ENCODE peak calls at places on chromosomes 3 and 15, in five cellular contexts. O, T, W, E and R are unnamed samples.

GRCh38 chr3:45841380-45841700 is 579 bp downstream of the LZTFL1 start:
- DNase-seq in T (peak; percentile 17), W (peak; percentile 40), E (no peak), O (peak; percentile 68), R (peak; percentile 26)

GRCh38 chr15:74244818-74245341 is 8.8 kb downstream of the CCDC33 start:
- DNase-seq in E (no peak), O (no peak), T (no peak), W (no peak), R (no peak)

GRCh38 chr15:80950291-80951078 is 39.1 kb downstream of the MESD start:
- DNase-seq in T (no peak), E (no peak), W (no peak), O (no peak), R (no peak)

GRCh38 chr3:139260041-139260486 is 83.8 kb upstream of the MRPS22 start:
- DNase-seq in W (no peak), T (no peak), O (no peak), E (no peak), R (no peak)

GRCh38 chr3:125102470-125102869 is 46.7 kb upstream of the HEG1 start:
- DNase-seq in O (no peak), W (no peak), E (no peak), T (no peak), R (no peak)

GRCh38 chr15:71336671-71337070 is 221.4 kb downstream of the THSD4 start:
- DNase-seq in E (no peak), O (no peak), T (no peak), W (peak; percentile 49), R (no peak)

GRCh38 chr15:36558921-36559320 is 20.5 kb upstream of the CDIN1 start:
- DNase-seq in O (no peak), W (no peak), T (no peak), E (no peak), R (no peak)

GRCh38 chr3:45473841-45474240 is 85.5 kb downstream of the LARS2 start:
- DNase-seq in W (no peak), O (peak; percentile 93), T (peak; percentile 33), E (no peak), R (no peak)

GRCh38 chr3:170602556-170602955 is 16.7 kb upstream of the SLC7A14 start:
- DNase-seq in E (no peak), T (peak; percentile 56), O (peak; percentile 15), W (no peak), R (no peak)

GRCh38 chr3:21163961-21164360 is 587.0 kb downstream of the ZNF385D start:
- DNase-seq in E (no peak), W (no peak), T (no peak), O (no peak), R (no peak)

GRCh38 chr15:63818191-63818590 is 15.6 kb downstream of the HERC1 start:
- DNase-seq in W (no peak), T (peak; percentile 22), E (no peak), O (no peak), R (peak; percentile 26)

GRCh38 chr15:61441901-61442300 is 212.8 kb upstream of the RORA start:
- DNase-seq in W (no peak), T (no peak), O (no peak), E (no peak), R (no peak)

GRCh38 chr3:125351152-125351551 is 24.0 kb downstream of the ZNF148 start:
- DNase-seq in E (no peak), W (no peak), O (no peak), T (no peak), R (no peak)

GRCh38 chr3:119330181-119330580 is 36.0 kb downstream of the ARHGAP31 start:
- DNase-seq in E (no peak), T (no peak), O (no peak), W (no peak), R (no peak)

GRCh38 chr15:60635507-60636352 is 156.8 kb upstream of the ICE2 start:
- DNase-seq in T (no peak), W (no peak), E (no peak), O (no peak), R (no peak)

GRCh38 chr3:160400048-160400630 is 689 bp downstream of the SMC4 start:
- DNase-seq in W (peak; percentile 21), O (peak; percentile 83), T (peak; percentile 49), E (peak; percentile 45), R (peak; percentile 27)

GRCh38 chr15:43232289-43232874 is 11.6 kb upstream of the EPB42 start:
- DNase-seq in T (no peak), W (peak; percentile 22), E (no peak), O (peak; percentile 32), R (no peak)

GRCh38 chr3:71064976-71065763 is 518.4 kb downstream of the FOXP1 start:
- DNase-seq in O (peak; percentile 68), W (peak; percentile 48), E (no peak), T (peak; percentile 41), R (peak; percentile 78)

DNA sequence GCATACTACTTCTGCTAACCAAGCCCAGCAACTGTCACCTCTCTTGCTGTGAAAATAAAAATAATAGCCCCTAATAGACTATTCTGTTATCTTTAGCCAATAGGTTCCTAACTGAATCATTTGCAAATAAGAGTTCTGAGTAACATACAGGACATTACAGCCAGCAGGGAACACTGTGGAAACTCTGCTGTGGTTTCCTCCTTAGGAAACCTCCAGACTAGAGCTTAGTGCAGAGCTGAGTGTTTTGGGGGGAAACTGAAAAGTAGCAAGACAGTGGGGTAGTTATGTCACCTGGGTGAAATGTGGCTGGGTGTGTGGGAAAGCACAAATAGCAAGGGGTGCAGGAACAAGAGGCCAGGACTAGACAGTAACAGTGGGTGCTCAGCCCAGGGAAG is 32.4 kb downstream of the DZIP1L start:
- DNase-seq in W (peak; percentile 10), T (no peak), E (no peak), O (peak; percentile 64), R (no peak)
- H3K27ac ChIP-seq in W (peak overlapping the region; percentile 100), T (peak overlapping the region; percentile 86), E (peak overlapping the region; percentile 68), O (peak overlapping the region; percentile 96), R (no peak overlapping the region)

GRCh38 chr3:43024183-43024865 is 45.2 kb downstream of the GASK1A start:
- DNase-seq in E (no peak), O (no peak), T (no peak), W (no peak), R (no peak)

GRCh38 chr3:43025423-43025822 is 46.3 kb downstream of the GASK1A start:
- DNase-seq in O (no peak), W (peak; percentile 24), T (no peak), E (no peak), R (peak; percentile 56)

GRCh38 chr3:43023066-43023465 is 44.0 kb downstream of the GASK1A start:
- DNase-seq in T (no peak), E (no peak), W (no peak), O (no peak), R (peak; percentile 38)

GRCh38 chr3:43022111-43022510 is 43.0 kb downstream of the GASK1A start:
- DNase-seq in W (no peak), T (no peak), O (no peak), E (no peak), R (no peak)

DNA sequence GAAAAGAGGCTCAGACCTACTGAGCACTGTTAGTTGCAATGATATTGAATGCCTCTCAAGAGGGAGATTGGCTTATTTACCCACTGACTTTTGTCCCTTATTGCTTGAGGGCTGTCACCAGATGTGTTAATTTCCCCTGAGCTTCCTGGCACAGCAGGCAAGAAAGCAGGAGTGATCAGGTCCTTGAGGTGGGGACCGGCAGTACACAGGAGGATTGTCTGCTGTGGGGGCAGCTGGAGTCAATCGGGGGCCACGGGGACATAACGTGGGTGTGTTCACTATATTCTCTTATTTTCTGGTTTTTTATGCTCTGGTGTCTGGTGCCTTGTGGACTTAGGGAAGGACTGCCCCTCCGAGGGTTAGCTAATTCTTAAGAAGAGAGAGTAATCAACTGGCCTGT is 44.7 kb downstream of the GASK1A start:
- DNase-seq in T (no peak), O (no peak), E (no peak), W (no peak), R (no peak)
- H3K4me1 ChIP-seq in T (no peaks in the 10 kb centered on the region), O (peaks cover 12% of the 10 kb centered on the region), E (peaks cover 3% of the 10 kb centered on the region), W (peaks cover 10% of the 10 kb centered on the region), R (peaks cover 4% of the 10 kb centered on the region)

GRCh38 chr3:155312781-155313180 is 19.3 kb upstream of the STRIT1 start:
- DNase-seq in E (no peak), T (no peak), W (no peak), O (peak; percentile 46), R (no peak)
- H3K4me2 ChIP-seq in E (no peak overlapping the region), T (no peak overlapping the region), W (no peak overlapping the region), O (peak overlapping the region; percentile 53), R (no peak overlapping the region)

GRCh38 chr3:152279474-152279873 is 10.7 kb downstream of the MBNL1 start:
- DNase-seq in W (no peak), E (no peak), T (no peak), O (no peak), R (no peak)

GRCh38 chr3:152278674-152279427 is 10.1 kb downstream of the MBNL1 start:
- DNase-seq in W (no peak), T (no peak), O (peak; percentile 56), E (no peak), R (no peak)

GRCh38 chr3:152281032-152281713 is 12.4 kb downstream of the MBNL1 start:
- DNase-seq in O (peak; percentile 56), E (no peak), T (no peak), W (no peak), R (no peak)

GRCh38 chr3:152282813-152283212 is 14.1 kb downstream of the MBNL1 start:
- DNase-seq in O (no peak), T (no peak), E (no peak), W (no peak), R (no peak)

DNA sequence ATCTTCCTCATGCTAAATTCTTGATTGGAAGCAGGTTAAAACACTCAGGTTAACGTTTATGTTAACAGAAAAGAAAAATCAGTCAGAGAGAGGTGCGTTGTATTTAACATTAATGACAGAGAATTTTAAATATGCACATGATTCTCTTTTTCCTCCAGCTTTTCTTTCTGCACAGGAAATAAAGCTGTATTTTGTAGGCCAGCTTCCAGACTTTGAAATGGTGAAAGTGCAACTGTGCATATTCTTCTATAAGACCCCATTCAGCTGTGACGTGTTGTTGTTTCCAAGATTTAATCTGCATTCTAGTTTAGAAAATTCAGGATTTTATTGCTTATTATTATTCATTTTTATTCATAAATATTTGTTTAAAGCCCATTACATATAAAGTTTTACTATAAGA is 11.8 kb downstream of the MBNL1 start:
- DNase-seq in E (no peak), W (no peak), O (no peak), T (no peak), R (no peak)
- H3K27ac ChIP-seq in E (no peak overlapping the region), W (no peak overlapping the region), O (peak overlapping the region; percentile 34), T (no peak overlapping the region), R (no peak overlapping the region)

DNA sequence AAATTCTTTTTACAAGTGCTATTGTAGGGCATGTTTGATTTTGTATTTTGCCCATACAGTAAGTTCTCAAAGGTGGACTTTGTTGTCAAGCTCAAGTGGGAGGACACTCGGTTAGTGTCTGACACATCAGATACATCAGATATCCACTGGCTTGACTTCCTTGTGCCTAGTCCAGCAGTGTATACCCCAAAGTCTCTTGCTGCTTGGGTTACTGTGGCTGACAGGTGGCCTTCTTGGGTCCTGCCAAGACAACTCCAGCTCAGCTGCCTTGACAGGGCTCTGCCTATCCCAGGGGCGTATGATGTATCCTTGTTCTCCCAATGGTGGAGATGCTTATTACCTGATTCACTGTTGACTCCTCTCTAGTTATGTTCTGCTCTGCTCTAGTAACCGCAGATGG is 214.9 kb downstream of the CBLB start:
- DNase-seq in O (no peak), T (no peak), W (no peak), E (no peak), R (no peak)
- H3K4me1 ChIP-seq in O (peaks cover 28% of the 10 kb centered on the region), T (no peaks in the 10 kb centered on the region), W (no peaks in the 10 kb centered on the region), E (no peaks in the 10 kb centered on the region), R (no peaks in the 10 kb centered on the region)

GRCh38 chr3:188533172-188533571 is 379.2 kb downstream of the LPP start:
- DNase-seq in O (no peak), E (no peak), T (no peak), W (no peak), R (no peak)
- H3K4me2 ChIP-seq in O (peak overlapping the region; percentile 55), E (peak overlapping the region; percentile 10), T (no peak overlapping the region), W (no peak overlapping the region), R (no peak overlapping the region)